ENCODE peak calls at places on chromosomes 4 and X, in nine cellular contexts. One of them, this sample, is unnamed.

GRCh38 chr4:15110120-15110571 is 107.9 kb downstream of the CPEB2 start:
- DNase-seq in A549: no peak
- DNase-seq in upper lobe of left lung: no peak
- DNase-seq in esophagus muscularis mucosa: no peak
- DNase-seq in suprapubic skin: no peak
- DNase-seq in transverse colon: peak
- DNase-seq in sigmoid colon: no peak
- DNase-seq in stomach: no peak
- DNase-seq in ovary: no peak
- DNase-seq in this sample: no peak

GRCh38 chr4:30094866-30095265 is 625.3 kb upstream of the PCDH7 start:
- DNase-seq in A549: no peak
- DNase-seq in esophagus muscularis mucosa: no peak
- DNase-seq in sigmoid colon: no peak
- DNase-seq in stomach: no peak
- DNase-seq in transverse colon: no peak
- DNase-seq in suprapubic skin: no peak
- DNase-seq in upper lobe of left lung: no peak
- DNase-seq in ovary: no peak
- DNase-seq in this sample: no peak

GRCh38 chr4:41058426-41058825 is 155.9 kb downstream of the APBB2 start:
- DNase-seq in stomach: no peak
- DNase-seq in transverse colon: no peak
- DNase-seq in ovary: no peak
- DNase-seq in A549: no peak
- DNase-seq in sigmoid colon: no peak
- DNase-seq in upper lobe of left lung: no peak
- DNase-seq in esophagus muscularis mucosa: no peak
- DNase-seq in suprapubic skin: no peak
- DNase-seq in this sample: no peak

GRCh38 chr4:119739796-119740195 is 111.2 kb upstream of the PDE5A start:
- DNase-seq in transverse colon: no peak
- DNase-seq in stomach: no peak
- DNase-seq in sigmoid colon: no peak
- DNase-seq in ovary: no peak
- DNase-seq in suprapubic skin: no peak
- DNase-seq in esophagus muscularis mucosa: no peak
- DNase-seq in upper lobe of left lung: no peak
- DNase-seq in A549: no peak
- DNase-seq in this sample: no peak

GRCh38 chr4:155085843-155086530 is 122.4 kb upstream of the NPY2R start:
- DNase-seq in A549: peak
- DNase-seq in ovary: no peak
- DNase-seq in transverse colon: no peak
- DNase-seq in stomach: no peak
- DNase-seq in suprapubic skin: no peak
- DNase-seq in upper lobe of left lung: no peak
- DNase-seq in esophagus muscularis mucosa: no peak
- DNase-seq in sigmoid colon: no peak
- DNase-seq in this sample: no peak

GRCh38 chr4:22021116-22021515 is 72.5 kb upstream of the KCNIP4 start:
- DNase-seq in transverse colon: no peak
- DNase-seq in sigmoid colon: no peak
- DNase-seq in upper lobe of left lung: no peak
- DNase-seq in suprapubic skin: no peak
- DNase-seq in ovary: no peak
- DNase-seq in A549: no peak
- DNase-seq in esophagus muscularis mucosa: no peak
- DNase-seq in stomach: no peak
- DNase-seq in this sample: no peak

GRCh38 chr4:182193261-182193660 is 49.9 kb upstream of the TENM3 start:
- DNase-seq in esophagus muscularis mucosa: no peak
- DNase-seq in ovary: no peak
- DNase-seq in sigmoid colon: no peak
- DNase-seq in A549: no peak
- DNase-seq in transverse colon: no peak
- DNase-seq in upper lobe of left lung: no peak
- DNase-seq in stomach: no peak
- DNase-seq in suprapubic skin: no peak
- DNase-seq in this sample: no peak

GRCh38 chr4:85477538-85477937 is 2.6 kb downstream of the ARHGAP24 start:
- DNase-seq in sigmoid colon: no peak
- DNase-seq in transverse colon: no peak
- DNase-seq in suprapubic skin: no peak
- DNase-seq in stomach: no peak
- DNase-seq in A549: peak
- DNase-seq in esophagus muscularis mucosa: no peak
- DNase-seq in ovary: no peak
- DNase-seq in upper lobe of left lung: no peak
- DNase-seq in this sample: no peak

GRCh38 chrX:154714925-154715324 is 36.0 kb downstream of the GAB3 start:
- DNase-seq in ovary: no peak
- DNase-seq in esophagus muscularis mucosa: no peak
- DNase-seq in A549: peak
- DNase-seq in sigmoid colon: no peak
- DNase-seq in upper lobe of left lung: no peak
- DNase-seq in transverse colon: peak
- DNase-seq in stomach: no peak
- DNase-seq in suprapubic skin: no peak
- DNase-seq in this sample: peak

GRCh38 chrX:24260827-24261550 is 52.9 kb downstream of the SUPT20HL2 start:
- DNase-seq in transverse colon: peak
- DNase-seq in ovary: no peak
- DNase-seq in suprapubic skin: no peak
- DNase-seq in stomach: no peak
- DNase-seq in upper lobe of left lung: peak
- DNase-seq in esophagus muscularis mucosa: no peak
- DNase-seq in sigmoid colon: peak
- DNase-seq in A549: no peak
- DNase-seq in this sample: no peak

GRCh38 chrX:120690344-120690743 is 60.5 kb upstream of the C1GALT1C1 start:
- DNase-seq in sigmoid colon: no peak
- DNase-seq in suprapubic skin: no peak
- DNase-seq in ovary: no peak
- DNase-seq in upper lobe of left lung: no peak
- DNase-seq in stomach: no peak
- DNase-seq in esophagus muscularis mucosa: no peak
- DNase-seq in A549: no peak
- DNase-seq in transverse colon: no peak
- DNase-seq in this sample: no peak

GRCh38 chr4:53227451-53227850 is 138.4 kb downstream of the SCFD2 start:
- DNase-seq in A549: no peak
- DNase-seq in esophagus muscularis mucosa: no peak
- DNase-seq in transverse colon: no peak
- DNase-seq in stomach: no peak
- DNase-seq in upper lobe of left lung: no peak
- DNase-seq in suprapubic skin: no peak
- DNase-seq in ovary: no peak
- DNase-seq in sigmoid colon: no peak
- DNase-seq in this sample: no peak

GRCh38 chr4:127788517-127788916 is 6.4 kb downstream of the HSPA4L start:
- DNase-seq in suprapubic skin: no peak
- DNase-seq in transverse colon: no peak
- DNase-seq in upper lobe of left lung: no peak
- DNase-seq in esophagus muscularis mucosa: no peak
- DNase-seq in ovary: no peak
- DNase-seq in sigmoid colon: no peak
- DNase-seq in stomach: no peak
- DNase-seq in A549: peak
- DNase-seq in this sample: no peak

GRCh38 chrX:100928660-100929613 is at the start of gene XKRX:
- DNase-seq in stomach: peak
- DNase-seq in esophagus muscularis mucosa: no peak
- DNase-seq in ovary: peak
- DNase-seq in upper lobe of left lung: peak
- DNase-seq in suprapubic skin: no peak
- DNase-seq in sigmoid colon: no peak
- DNase-seq in A549: peak
- DNase-seq in transverse colon: peak
- DNase-seq in this sample: no peak

GRCh38 chr4:95268819-95269565 is 279.8 kb downstream of the UNC5C start:
- DNase-seq in esophagus muscularis mucosa: no peak
- DNase-seq in stomach: no peak
- DNase-seq in upper lobe of left lung: no peak
- DNase-seq in ovary: no peak
- DNase-seq in transverse colon: no peak
- DNase-seq in A549: no peak
- DNase-seq in sigmoid colon: no peak
- DNase-seq in suprapubic skin: no peak
- DNase-seq in this sample: no peak

GRCh38 chrX:41084360-41085104 is 713 bp upstream of the USP9X start:
- DNase-seq in suprapubic skin: peak
- DNase-seq in ovary: peak
- DNase-seq in transverse colon: peak
- DNase-seq in sigmoid colon: peak
- DNase-seq in A549: peak
- DNase-seq in esophagus muscularis mucosa: peak
- DNase-seq in stomach: peak
- DNase-seq in upper lobe of left lung: peak
- DNase-seq in this sample: peak
- TF ChIP-seq POLR2A in suprapubic skin: no peak
- TF ChIP-seq POLR2A in ovary: peak
- TF ChIP-seq POLR2A in transverse colon: peak
- TF ChIP-seq POLR2A in sigmoid colon: peak
- TF ChIP-seq POLR2A in A549: peak
- TF ChIP-seq POLR2A in esophagus muscularis mucosa: peak
- TF ChIP-seq POLR2A in stomach: peak
- TF ChIP-seq POLR2A in upper lobe of left lung: peak
- TF ChIP-seq POLR2A in this sample: no peak

GRCh38 chrX:1493877-1494510 is 41.3 kb upstream of the ASMTL start:
- DNase-seq in ovary: no peak
- DNase-seq in transverse colon: peak
- DNase-seq in esophagus muscularis mucosa: no peak
- DNase-seq in upper lobe of left lung: no peak
- DNase-seq in suprapubic skin: no peak
- DNase-seq in sigmoid colon: no peak
- DNase-seq in stomach: no peak
- DNase-seq in A549: no peak
- DNase-seq in this sample: no peak

GRCh38 chrX:1488745-1489144 is 36.0 kb upstream of the ASMTL start:
- DNase-seq in suprapubic skin: no peak
- DNase-seq in A549: no peak
- DNase-seq in esophagus muscularis mucosa: no peak
- DNase-seq in upper lobe of left lung: no peak
- DNase-seq in ovary: no peak
- DNase-seq in transverse colon: no peak
- DNase-seq in stomach: no peak
- DNase-seq in sigmoid colon: no peak
- DNase-seq in this sample: no peak

GRCh38 chrX:1492421-1493012 is 39.8 kb upstream of the ASMTL start:
- DNase-seq in upper lobe of left lung: no peak
- DNase-seq in A549: no peak
- DNase-seq in suprapubic skin: no peak
- DNase-seq in ovary: no peak
- DNase-seq in transverse colon: no peak
- DNase-seq in sigmoid colon: peak
- DNase-seq in esophagus muscularis mucosa: no peak
- DNase-seq in stomach: no peak
- DNase-seq in this sample: no peak

GRCh38 chrX:1493317-1493856 is 40.7 kb upstream of the ASMTL start:
- DNase-seq in ovary: no peak
- DNase-seq in transverse colon: no peak
- DNase-seq in esophagus muscularis mucosa: no peak
- DNase-seq in suprapubic skin: no peak
- DNase-seq in sigmoid colon: peak
- DNase-seq in stomach: no peak
- DNase-seq in A549: no peak
- DNase-seq in upper lobe of left lung: no peak
- DNase-seq in this sample: no peak

GRCh38 chrX:1491851-1492349 is 39.2 kb upstream of the ASMTL start:
- DNase-seq in esophagus muscularis mucosa: no peak
- DNase-seq in upper lobe of left lung: no peak
- DNase-seq in suprapubic skin: no peak
- DNase-seq in stomach: no peak
- DNase-seq in ovary: no peak
- DNase-seq in transverse colon: no peak
- DNase-seq in sigmoid colon: peak
- DNase-seq in A549: peak
- DNase-seq in this sample: no peak
- TF ChIP-seq EP300 in esophagus muscularis mucosa: no peak
- TF ChIP-seq EP300 in upper lobe of left lung: no peak
- TF ChIP-seq EP300 in suprapubic skin: no peak
- TF ChIP-seq EP300 in stomach: no peak
- TF ChIP-seq EP300 in ovary: no peak
- TF ChIP-seq EP300 in transverse colon: no peak
- TF ChIP-seq EP300 in sigmoid colon: no peak
- TF ChIP-seq EP300 in A549: no peak
- TF ChIP-seq EP300 in this sample: no peak

GRCh38 chr4:121799888-121800501 is 1.1 kb upstream of the EXOSC9 start:
- DNase-seq in upper lobe of left lung: no peak
- DNase-seq in suprapubic skin: no peak
- DNase-seq in ovary: no peak
- DNase-seq in stomach: no peak
- DNase-seq in sigmoid colon: no peak
- DNase-seq in transverse colon: no peak
- DNase-seq in A549: no peak
- DNase-seq in esophagus muscularis mucosa: no peak
- DNase-seq in this sample: no peak

GRCh38 chr4:121799208-121799823 is 1.8 kb upstream of the EXOSC9 start:
- DNase-seq in ovary: no peak
- DNase-seq in suprapubic skin: no peak
- DNase-seq in sigmoid colon: no peak
- DNase-seq in esophagus muscularis mucosa: no peak
- DNase-seq in transverse colon: no peak
- DNase-seq in stomach: no peak
- DNase-seq in upper lobe of left lung: no peak
- DNase-seq in A549: no peak
- DNase-seq in this sample: no peak

GRCh38 chr4:121800961-121801714 is at the start of gene EXOSC9:
- DNase-seq in stomach: peak
- DNase-seq in A549: peak
- DNase-seq in transverse colon: peak
- DNase-seq in ovary: peak
- DNase-seq in suprapubic skin: peak
- DNase-seq in upper lobe of left lung: peak
- DNase-seq in esophagus muscularis mucosa: peak
- DNase-seq in sigmoid colon: peak
- DNase-seq in this sample: peak

GRCh38 chr4:121801715-121802075 is 572 bp downstream of the EXOSC9 start:
- DNase-seq in esophagus muscularis mucosa: no peak
- DNase-seq in ovary: no peak
- DNase-seq in stomach: no peak
- DNase-seq in upper lobe of left lung: no peak
- DNase-seq in A549: no peak
- DNase-seq in suprapubic skin: no peak
- DNase-seq in sigmoid colon: no peak
- DNase-seq in transverse colon: no peak
- DNase-seq in this sample: no peak

GRCh38 chr4:121800638-121800960 is 524 bp upstream of the EXOSC9 start:
- DNase-seq in sigmoid colon: no peak
- DNase-seq in esophagus muscularis mucosa: no peak
- DNase-seq in upper lobe of left lung: no peak
- DNase-seq in A549: no peak
- DNase-seq in ovary: no peak
- DNase-seq in stomach: no peak
- DNase-seq in transverse colon: no peak
- DNase-seq in suprapubic skin: no peak
- DNase-seq in this sample: no peak
- TF ChIP-seq POLR2A in sigmoid colon: no peak
- TF ChIP-seq POLR2A in esophagus muscularis mucosa: no peak
- TF ChIP-seq POLR2A in upper lobe of left lung: no peak
- TF ChIP-seq POLR2A in A549: no peak
- TF ChIP-seq POLR2A in ovary: no peak
- TF ChIP-seq POLR2A in stomach: no peak
- TF ChIP-seq POLR2A in transverse colon: no peak
- TF ChIP-seq POLR2A in suprapubic skin: no peak
- TF ChIP-seq POLR2A in this sample: no peak

GRCh38 chr4:125316391-125316780 is 1.6 kb downstream of the FAT4 start:
- DNase-seq in suprapubic skin: no peak
- DNase-seq in esophagus muscularis mucosa: no peak
- DNase-seq in upper lobe of left lung: peak
- DNase-seq in stomach: peak
- DNase-seq in A549: peak
- DNase-seq in transverse colon: peak
- DNase-seq in ovary: peak
- DNase-seq in sigmoid colon: no peak
- DNase-seq in this sample: peak
- TF ChIP-seq EP300 in suprapubic skin: no peak
- TF ChIP-seq EP300 in esophagus muscularis mucosa: no peak
- TF ChIP-seq EP300 in upper lobe of left lung: no peak
- TF ChIP-seq EP300 in stomach: no peak
- TF ChIP-seq EP300 in A549: no peak
- TF ChIP-seq EP300 in transverse colon: no peak
- TF ChIP-seq EP300 in ovary: no peak
- TF ChIP-seq EP300 in sigmoid colon: no peak
- TF ChIP-seq EP300 in this sample: no peak

This sample was measured in tibial nerve.